ENCODE peak calls at places on chromosome 11, in ten cellular contexts. H, D, O, S, T, Q, Z, V, A and W are unnamed samples.

GRCh38 chr11:27317751-27318150 is 45.3 kb downstream of the CCDC34 start:
- DNase-seq in V (peak; percentile 64), D (no peak), Q (no peak), H (no peak), O (peak; percentile 66), Z (peak; percentile 41), S (no peak), A (no peak), T (no peak), W (no peak)

GRCh38 chr11:117944554-117944953 is 15.4 kb upstream of the TMPRSS13 start:
- DNase-seq in S (no peak), Z (peak; percentile 14), A (no peak), Q (no peak), V (no peak), H (no peak), O (no peak), D (no peak), T (no peak), W (no peak)

GRCh38 chr11:2734181-2735052 is 34.6 kb upstream of the KCNQ1OT1 start:
- DNase-seq in H (no peak), D (no peak), T (no peak), S (no peak), Q (no peak), V (no peak), A (no peak), O (no peak), Z (no peak), W (no peak)

GRCh38 chr11:65243773-65244172 is 18.0 kb upstream of the POLA2 start:
- DNase-seq in Z (no peak), V (no peak), A (no peak), D (no peak), O (no peak), T (no peak), S (no peak), Q (no peak), H (no peak), W (no peak)

GRCh38 chr11:112321521-112322172 is 61.0 kb upstream of the PLET1 start:
- DNase-seq in T (no peak), D (no peak), V (peak; percentile 97), Q (peak; percentile 80), S (no peak), A (no peak), H (no peak), Z (peak; percentile 13), O (peak; percentile 96), W (peak; percentile 41)

GRCh38 chr11:88418508-88418907 is 81.0 kb upstream of the CTSC start:
- DNase-seq in O (no peak), H (no peak), A (no peak), V (no peak), S (no peak), Z (no peak), D (no peak), T (no peak), Q (no peak), W (no peak)

GRCh38 chr11:114624455-114625207 is 29.0 kb upstream of the NXPE4 start:
- DNase-seq in Q (no peak), O (no peak), D (no peak), S (no peak), H (no peak), T (no peak), V (no peak), A (no peak), Z (no peak), W (no peak)

GRCh38 chr11:34536056-34536455 is 22.5 kb upstream of the ELF5 start:
- DNase-seq in O (no peak), H (no peak), T (no peak), Q (no peak), V (no peak), D (no peak), Z (no peak), A (no peak), S (no peak), W (no peak)

GRCh38 chr11:8384199-8384821 is 120.6 kb upstream of the LMO1 start:
- DNase-seq in A (no peak), S (no peak), O (peak; percentile 90), T (no peak), H (no peak), Z (no peak), V (no peak), D (no peak), Q (no peak), W (no peak)

GRCh38 chr11:72024073-72024749 is 25.5 kb downstream of the IL18BP start:
- DNase-seq in Q (no peak), V (no peak), T (no peak), S (no peak), A (no peak), O (no peak), D (no peak), Z (no peak), H (no peak), W (no peak)

GRCh38 chr11:130738618-130739017 is 177.7 kb downstream of the SNX19 start:
- DNase-seq in H (no peak), V (peak; percentile 35), Q (no peak), D (no peak), S (no peak), T (no peak), A (no peak), O (peak; percentile 46), Z (no peak), W (no peak)

GRCh38 chr11:114081641-114082414 is 22.3 kb downstream of the ZBTB16 start:
- DNase-seq in Z (peak; percentile 67), V (peak; percentile 71), S (no peak), A (no peak), D (no peak), H (no peak), T (peak; percentile 18), O (peak; percentile 55), Q (no peak), W (no peak)

GRCh38 chr11:36238881-36239280 is 50.3 kb downstream of the COMMD9 start:
- DNase-seq in V (no peak), T (no peak), D (no peak), Q (no peak), H (no peak), A (no peak), S (no peak), O (no peak), Z (no peak), W (no peak)

GRCh38 chr11:100805509-100806199 is 118.6 kb downstream of the ARHGAP42 start:
- DNase-seq in H (no peak), A (no peak), D (no peak), S (no peak), V (no peak), T (no peak), Q (no peak), O (peak; percentile 74), Z (no peak), W (no peak)

GRCh38 chr11:11366793-11367192 is 13.7 kb upstream of the CSNK2A3 start:
- DNase-seq in A (no peak), Q (no peak), O (no peak), S (no peak), D (no peak), H (no peak), V (peak; percentile 25), Z (peak; percentile 31), T (no peak), W (no peak)

GRCh38 chr11:2774173-2775082 is 74.6 kb upstream of the KCNQ1OT1 start:
- DNase-seq in T (no peak), S (no peak), Q (no peak), H (peak; percentile 49), A (peak; percentile 10), O (no peak), D (no peak), Z (no peak), V (no peak), W (peak; percentile 10)

GRCh38 chr11:2362414-2362813 is 14.7 kb upstream of the CD81 start:
- DNase-seq in O (no peak), V (no peak), Q (no peak), H (no peak), T (no peak), S (no peak), A (no peak), Z (no peak), D (no peak), W (no peak)

GRCh38 chr11:13695886-13696285 is 27.4 kb downstream of the FAR1 start:
- DNase-seq in H (no peak), V (no peak), T (no peak), O (no peak), Q (no peak), D (no peak), Z (no peak), S (no peak), A (no peak), W (no peak)

GRCh38 chr11:2510626-2511402 is 66.0 kb downstream of the KCNQ1 start:
- DNase-seq in O (no peak), H (peak; percentile 39), T (no peak), A (no peak), D (no peak), V (no peak), S (no peak), Q (no peak), Z (no peak), W (no peak)

GRCh38 chr11:76277298-76278175 is 71.2 kb upstream of the WNT11 start:
- DNase-seq in D (no peak), H (no peak), A (no peak), O (no peak), Q (no peak), T (no peak), V (peak; percentile 35), S (no peak), Z (no peak), W (no peak)

GRCh38 chr11:355581-356458 is 13.5 kb upstream of the B4GALNT4 start:
- DNase-seq in H (peak; percentile 94), O (peak; percentile 87), V (peak; percentile 98), Q (no peak), D (peak; percentile 72), S (peak; percentile 77), Z (peak; percentile 96), A (peak; percentile 82), T (peak; percentile 95), W (peak; percentile 81)

GRCh38 chr11:77096591-77097019 is 6.0 kb upstream of the OMP start:
- DNase-seq in Z (no peak), Q (no peak), T (peak; percentile 45), H (no peak), O (no peak), A (no peak), D (no peak), S (no peak), V (no peak), W (no peak)

GRCh38 chr11:113286509-113287497 is 27.6 kb upstream of the TTC12 start:
- DNase-seq in V (peak; percentile 6), Z (no peak), Q (no peak), S (no peak), D (no peak), T (no peak), H (no peak), O (peak; percentile 78), A (no peak), W (no peak)